ENCODE peak calls at places on chromosomes 16 and 17, in four cellular contexts. One of them, this sample, is unnamed.

GRCh38 chr17:79834575-79835469 is 4.4 kb downstream of the CBX4 start:
- DNase-seq in non-pigmented ciliary epithelial cell: no peak
- DNase-seq in nucleus accumbens: no peak
- DNase-seq in cardiac fibroblast: no peak
- DNase-seq in this sample: no peak

GRCh38 chr17:42853968-42854790 is 3.2 kb downstream of the AOC3 start:
- DNase-seq in non-pigmented ciliary epithelial cell: no peak
- DNase-seq in nucleus accumbens: no peak
- DNase-seq in cardiac fibroblast: no peak
- DNase-seq in this sample: no peak

GRCh38 chr16:48318630-48319029 is 66.6 kb downstream of the SIAH1 start:
- DNase-seq in non-pigmented ciliary epithelial cell: peak
- DNase-seq in nucleus accumbens: no peak
- DNase-seq in cardiac fibroblast: peak
- DNase-seq in this sample: no peak

GRCh38 chr16:68386628-68387027 is 61.7 kb downstream of the SMPD3 start:
- DNase-seq in non-pigmented ciliary epithelial cell: no peak
- DNase-seq in nucleus accumbens: no peak
- DNase-seq in cardiac fibroblast: no peak
- DNase-seq in this sample: no peak

GRCh38 chr16:4052096-4052495 is 64.1 kb downstream of the ADCY9 start:
- DNase-seq in non-pigmented ciliary epithelial cell: no peak
- DNase-seq in nucleus accumbens: no peak
- DNase-seq in cardiac fibroblast: no peak
- DNase-seq in this sample: no peak

GRCh38 chr17:7977805-7978204 is 24.6 kb upstream of the GUCY2D start:
- DNase-seq in non-pigmented ciliary epithelial cell: no peak
- DNase-seq in nucleus accumbens: no peak
- DNase-seq in cardiac fibroblast: no peak
- DNase-seq in this sample: no peak

GRCh38 chr16:54176376-54176901 is 110.1 kb downstream of the IRX3 start:
- DNase-seq in non-pigmented ciliary epithelial cell: no peak
- DNase-seq in nucleus accumbens: no peak
- DNase-seq in cardiac fibroblast: no peak
- DNase-seq in this sample: no peak

GRCh38 chr17:29003289-29003688 is 2.5 kb downstream of the SEZ6 start:
- DNase-seq in non-pigmented ciliary epithelial cell: no peak
- DNase-seq in nucleus accumbens: no peak
- DNase-seq in cardiac fibroblast: no peak
- DNase-seq in this sample: no peak